ENCODE peak calls at places on chromosomes 13 and 19, in ten cellular contexts. K is progenitor cell of endocrine pancreas, I is kidney epithelial cell, S is substantia nigra, Z is mesothelial cell of epicardium, C is neural crest cell, W is stomach, J is T-helper 22 cell, A is ureter, L is foreskin melanocyte. M is an unnamed sample.

GRCh38 chr13:111329641-111330040 is 9.2 kb downstream of the TEX29 start:
- DNase-seq in K (no peak), I (no peak), S (no peak), Z (no peak), C (no peak), W (no peak), J (no peak), A (peak), L (no peak), M (no peak)

GRCh38 chr19:11421607-11422098 is 2.5 kb upstream of the RGL3 start:
- DNase-seq in K (no peak), I (no peak), S (peak), Z (no peak), C (peak), W (peak), J (no peak), A (peak), L (no peak), M (no peak)

GRCh38 chr19:3710265-3710812 is 2.2 kb downstream of the TJP3 start:
- DNase-seq in K (no peak), I (no peak), S (peak), Z (no peak), C (no peak), W (peak), J (no peak), A (peak), L (no peak), M (peak)

GRCh38 chr13:44117351-44117750 is 237.6 kb downstream of the LACC1 start:
- DNase-seq in K (no peak), I (no peak), S (no peak), Z (no peak), C (no peak), W (no peak), J (no peak), A (no peak), L (peak), M (no peak)

GRCh38 chr13:23723463-23723862 is 153.3 kb downstream of the TNFRSF19 start:
- DNase-seq in K (no peak), I (no peak), S (no peak), Z (no peak), C (no peak), W (no peak), J (no peak), A (no peak), L (peak), M (no peak)

GRCh38 chr19:10625003-10625761 is at the start of gene SLC44A2:
- DNase-seq in K (peak), I (no peak), S (peak), Z (peak), C (peak), W (peak), J (no peak), A (peak), L (no peak), M (peak)

GRCh38 chr13:99346328-99347070 is 39.3 kb upstream of the GPR183 start:
- DNase-seq in K (no peak), I (no peak), S (no peak), Z (no peak), C (no peak), W (no peak), J (no peak), A (no peak), L (no peak), M (no peak)

GRCh38 chr13:112711528-112712265 is 21.9 kb downstream of the ATP11A start:
- DNase-seq in K (peak), I (peak), S (no peak), Z (peak), C (peak), W (peak), J (no peak), A (peak), L (no peak), M (peak)

GRCh38 chr13:30257433-30258099 is 49.8 kb downstream of the KATNAL1 start:
- DNase-seq in K (no peak), I (peak), S (peak), Z (no peak), C (peak), W (no peak), J (no peak), A (no peak), L (no peak), M (no peak)

GRCh38 chr13:96781141-96781540 is 213.1 kb downstream of the OXGR1 start:
- DNase-seq in K (no peak), I (no peak), S (peak), Z (no peak), C (no peak), W (no peak), J (no peak), A (no peak), L (no peak), M (peak)

GRCh38 chr19:58218899-58219298 is 9.8 kb upstream of the ZNF544 start:
- DNase-seq in K (no peak), I (no peak), S (no peak), Z (no peak), C (no peak), W (no peak), J (no peak), A (no peak), L (no peak), M (no peak)

GRCh38 chr19:16470911-16471811 is 609 bp downstream of the EPS15L1 start:
- DNase-seq in K (no peak), I (no peak), S (no peak), Z (peak), C (peak), W (no peak), J (no peak), A (no peak), L (no peak), M (no peak)

GRCh38 chr13:25971499-25972145 is 80.2 kb downstream of the SHISA2 start:
- DNase-seq in K (no peak), I (no peak), S (no peak), Z (no peak), C (no peak), W (no peak), J (peak), A (no peak), L (no peak), M (no peak)

M was measured in tibial nerve.